ENCODE peak calls at places on chromosome 17, in five cellular contexts. G is K562, Q is HCT116, H is HepG2, I is SK-N-SH. S is an unnamed sample.

GRCh38 chr17:7956208-7956965 is 24.4 kb downstream of the CNTROB start:
- DNase-seq in G (no peak), Q (no peak), H (no peak), I (peak), S (no peak)

GRCh38 chr17:4162775-4163498 is 19.9 kb downstream of the CYB5D2 start:
- DNase-seq in G (no peak), Q (no peak), H (no peak), I (no peak), S (no peak)

GRCh38 chr17:59335685-59336084 is 4.2 kb downstream of the YPEL2 start:
- DNase-seq in G (no peak), Q (no peak), H (no peak), I (no peak), S (no peak)

GRCh38 chr17:49456172-49456965 is 38.7 kb upstream of the NGFR start:
- DNase-seq in G (no peak), Q (no peak), H (no peak), I (no peak), S (no peak)

GRCh38 chr17:38583833-38584349 is 21.9 kb downstream of the SRCIN1 start:
- DNase-seq in G (no peak), Q (no peak), H (no peak), I (no peak), S (no peak)

GRCh38 chr17:50021681-50022370 is 26.8 kb upstream of the DLX3 start:
- DNase-seq in G (no peak), Q (no peak), H (no peak), I (no peak), S (no peak)

GRCh38 chr17:58832514-58832913 is 76.9 kb downstream of the PPM1E start:
- DNase-seq in G (no peak), Q (no peak), H (no peak), I (no peak), S (no peak)

GRCh38 chr17:63546308-63547082 is 3.8 kb upstream of the DCAF7 start:
- DNase-seq in G (no peak), Q (no peak), H (no peak), I (no peak), S (no peak)

GRCh38 chr17:8122391-8122922 is 1.4 kb downstream of the HES7 start:
- DNase-seq in G (no peak), Q (no peak), H (no peak), I (no peak), S (no peak)

GRCh38 chr17:75590314-75590761 is 2.7 kb downstream of the MYO15B start:
- DNase-seq in G (no peak), Q (no peak), H (no peak), I (no peak), S (no peak)

GRCh38 chr17:63418540-63418939 is 27.6 kb downstream of the CYB561 start:
- DNase-seq in G (no peak), Q (no peak), H (no peak), I (no peak), S (no peak)

GRCh38 chr17:58932956-58933355 is 173.7 kb downstream of the TRIM37 start:
- DNase-seq in G (no peak), Q (no peak), H (no peak), I (no peak), S (no peak)

GRCh38 chr17:17077861-17078732 is 35.8 kb downstream of the MPRIP start:
- DNase-seq in G (no peak), Q (no peak), H (peak), I (no peak), S (no peak)

GRCh38 chr17:75910699-75911098 is 6.0 kb upstream of the MRPL38 start:
- DNase-seq in G (no peak), Q (no peak), H (no peak), I (no peak), S (no peak)

GRCh38 chr17:13921841-13922776 is 147.2 kb upstream of the COX10 start:
- DNase-seq in G (no peak), Q (no peak), H (no peak), I (no peak), S (no peak)

GRCh38 chr17:7043544-7044268 is at the start of gene SLC16A11:
- DNase-seq in G (no peak), Q (no peak), H (no peak), I (peak), S (no peak)

GRCh38 chr17:17840751-17841591 is 4.2 kb upstream of the SREBF1 start:
- DNase-seq in G (no peak), Q (no peak), H (peak), I (no peak), S (no peak)

GRCh38 chr17:7042507-7043194 is 1.2 kb downstream of the SLC16A11 start:
- DNase-seq in G (no peak), Q (no peak), H (no peak), I (peak), S (no peak)

GRCh38 chr17:59684967-59685366 is 22.3 kb downstream of the PTRH2 start:
- DNase-seq in G (peak), Q (no peak), H (no peak), I (no peak), S (no peak)

GRCh38 chr17:73571524-73572130 is 72.6 kb downstream of the SDK2 start:
- DNase-seq in G (no peak), Q (no peak), H (no peak), I (no peak), S (no peak)

DNA sequence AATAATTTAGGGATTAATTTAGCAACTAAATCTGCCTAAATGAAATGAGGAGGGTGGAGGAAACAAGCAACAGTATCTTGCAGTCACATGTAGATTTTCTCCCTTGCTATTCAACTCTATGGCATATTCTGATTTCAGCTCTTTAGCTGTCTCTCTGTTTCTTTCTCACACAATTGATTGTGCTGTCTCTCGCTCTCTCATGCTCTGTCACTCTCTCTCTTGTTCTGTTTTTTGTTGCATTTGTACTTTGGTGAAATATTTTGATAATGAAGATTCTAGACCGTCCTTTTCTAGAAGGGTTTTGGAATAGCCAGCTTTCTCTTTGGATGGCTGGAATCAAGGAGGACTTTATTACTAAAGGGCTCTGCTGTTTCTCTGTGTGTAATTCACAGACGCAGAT is 70.6 kb downstream of the BCAS3 start:
- DNase-seq in G (no peak), Q (no peak), H (no peak), I (no peak), S (no peak)
- TF ChIP-seq JUND in G (no peak), Q (no peak), H (no peak), I (no peak), S (no peak)

GRCh38 chr17:45123930-45124796 is 8.2 kb downstream of the PLCD3 start:
- DNase-seq in G (peak), Q (peak), H (peak), I (peak), S (peak)
- TF ChIP-seq JUND in G (peak), Q (peak), H (peak), I (peak), S (no peak)

GRCh38 chr17:65393514-65393913 is 167.9 kb downstream of the AXIN2 start:
- DNase-seq in G (no peak), Q (no peak), H (no peak), I (no peak), S (no peak)
- TF ChIP-seq JUND in G (no peak), Q (no peak), H (no peak), I (no peak), S (no peak)

GRCh38 chr17:2056221-2057129 is 1.6 kb downstream of the HIC1 start:
- DNase-seq in G (no peak), Q (no peak), H (no peak), I (no peak), S (no peak)
- TF ChIP-seq JUND in G (no peak), Q (no peak), H (no peak), I (no peak), S (no peak)

GRCh38 chr17:77253611-77254051 is 112.9 kb downstream of the SEC14L1 start:
- DNase-seq in G (no peak), Q (no peak), H (no peak), I (no peak), S (no peak)

GRCh38 chr17:77256710-77257109 is 115.9 kb downstream of the SEC14L1 start:
- DNase-seq in G (peak), Q (no peak), H (no peak), I (no peak), S (no peak)

GRCh38 chr17:77252736-77253135 is 112.0 kb downstream of the SEC14L1 start:
- DNase-seq in G (no peak), Q (no peak), H (no peak), I (no peak), S (no peak)

GRCh38 chr17:77257169-77257568 is 116.4 kb downstream of the SEC14L1 start:
- DNase-seq in G (no peak), Q (no peak), H (no peak), I (no peak), S (no peak)

DNA sequence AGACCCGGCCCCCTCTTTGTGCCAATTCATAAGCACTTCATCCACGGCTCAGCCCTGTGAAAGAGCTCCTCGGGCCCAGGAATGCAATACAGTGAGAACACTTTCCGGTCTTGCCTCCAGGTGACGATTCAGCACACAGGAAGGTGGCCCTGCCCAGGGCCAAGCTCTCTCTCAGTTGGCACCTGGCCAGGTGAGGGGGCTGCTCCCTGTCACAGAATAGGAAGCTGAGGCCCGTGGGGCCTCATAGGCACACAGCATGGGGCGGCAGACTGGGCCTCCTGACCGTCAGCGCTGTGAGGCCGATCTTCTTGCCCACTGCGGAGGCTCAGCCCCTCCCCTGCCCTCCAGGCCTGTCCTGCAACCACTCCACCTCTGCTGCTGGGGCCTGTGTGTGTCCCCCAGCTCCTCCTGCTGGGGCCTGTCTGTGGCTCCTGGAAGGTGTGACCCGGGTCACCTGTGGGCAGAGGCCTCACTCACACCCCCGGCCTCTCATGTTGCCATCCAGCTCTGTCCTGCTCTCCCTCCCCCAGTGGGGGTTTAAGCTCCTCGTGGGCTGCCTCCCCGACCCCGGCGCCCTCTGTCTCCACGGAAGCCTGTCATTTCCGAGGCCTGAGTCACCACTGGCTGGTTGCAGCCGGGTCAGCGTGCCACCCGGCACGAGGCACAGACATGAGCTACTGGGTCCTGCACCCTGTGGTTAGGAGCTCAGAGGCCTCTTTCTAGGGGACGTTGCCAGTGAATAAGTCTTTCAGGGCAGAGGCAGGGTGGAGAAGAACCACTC is 114.4 kb downstream of the SEC14L1 start:
- DNase-seq in G (no peak), Q (peak), H (peak), I (peak), S (peak)
- TF ChIP-seq JUND in G (no peak), Q (peak), H (no peak), I (peak), S (no peak)

DNA sequence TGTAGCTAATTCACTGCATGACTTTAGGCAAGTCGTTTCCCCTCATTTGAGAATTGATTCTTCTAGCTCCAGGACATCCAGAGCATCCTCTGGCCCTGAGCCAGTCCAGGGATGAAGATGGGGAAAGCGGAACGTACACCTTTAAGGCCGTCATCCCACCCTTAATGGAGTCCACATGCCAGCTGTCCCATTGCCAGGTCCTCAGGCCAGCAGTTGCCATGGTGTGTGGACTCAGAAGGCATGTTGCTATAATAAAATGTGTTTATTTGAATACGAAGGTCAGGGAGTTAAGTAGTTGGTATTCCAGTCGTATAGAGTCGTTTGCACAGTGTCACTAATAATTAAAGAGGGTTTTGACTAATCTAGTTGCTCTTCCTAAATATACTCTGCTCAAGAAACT is 30.4 kb downstream of the CCDC182 start:
- DNase-seq in G (no peak), Q (no peak), H (no peak), I (peak), S (peak)
- TF ChIP-seq JUND in G (no peak), Q (no peak), H (no peak), I (no peak), S (no peak)

GRCh38 chr17:29292992-29293889 is 707 bp downstream of the NUFIP2 start:
- DNase-seq in G (peak), Q (no peak), H (peak), I (peak), S (peak)
- TF ChIP-seq JUND in G (no peak), Q (no peak), H (no peak), I (no peak), S (no peak)

GRCh38 chr17:15741624-15742023 is 9.5 kb downstream of the TBC1D26 start:
- DNase-seq in G (no peak), Q (no peak), H (no peak), I (no peak), S (no peak)
- TF ChIP-seq JUND in G (no peak), Q (no peak), H (no peak), I (no peak), S (no peak)

GRCh38 chr17:78946131-78946530 is 20.9 kb upstream of the TIMP2 start:
- DNase-seq in G (no peak), Q (no peak), H (no peak), I (no peak), S (no peak)

GRCh38 chr17:78946631-78947030 is 21.4 kb upstream of the TIMP2 start:
- DNase-seq in G (no peak), Q (no peak), H (no peak), I (no peak), S (no peak)

GRCh38 chr17:78944026-78944425 is 18.8 kb upstream of the TIMP2 start:
- DNase-seq in G (no peak), Q (no peak), H (no peak), I (no peak), S (no peak)

GRCh38 chr17:78947235-78948153 is 22.3 kb upstream of the TIMP2 start:
- DNase-seq in G (no peak), Q (no peak), H (peak), I (peak), S (no peak)

GRCh38 chr17:78944956-78945355 is 19.8 kb upstream of the TIMP2 start:
- DNase-seq in G (no peak), Q (no peak), H (no peak), I (no peak), S (no peak)
- TF ChIP-seq JUND in G (no peak), Q (no peak), H (no peak), I (no peak), S (no peak)

S was measured in T47D.